ENCODE peak calls at places on chromosomes 12 and 14, in seven cellular contexts. One of them, this sample, is unnamed.
A peak's percentile ranks its signal among the peaks of the same experiment; 100 is the strongest.

GRCh38 chr12:51868821-51869489 is 18.9 kb upstream of the ANKRD33 start:
- DNase-seq in GM04504: no peak
- DNase-seq in AG04449: no peak
- DNase-seq in NCI-H1092: no peak
- DNase-seq in C1 segment of cervical spinal cord: no peak
- DNase-seq in left cardiac atrium: no peak
- DNase-seq in posterior vena cava: peak; percentile 82
- DNase-seq in this sample: no peak

GRCh38 chr12:111024205-111024794 is 103.9 kb upstream of the MYL2 start:
- DNase-seq in GM04504: peak; percentile 1
- DNase-seq in AG04449: no peak
- DNase-seq in NCI-H1092: peak; percentile 3
- DNase-seq in C1 segment of cervical spinal cord: peak; percentile 1
- DNase-seq in left cardiac atrium: peak; percentile 37
- DNase-seq in posterior vena cava: no peak
- DNase-seq in this sample: no peak

GRCh38 chr14:106459971-106460730 is 933.8 kb downstream of the TMEM121 start:
- DNase-seq in GM04504: no peak
- DNase-seq in AG04449: no peak
- DNase-seq in NCI-H1092: no peak
- DNase-seq in C1 segment of cervical spinal cord: no peak
- DNase-seq in left cardiac atrium: no peak
- DNase-seq in posterior vena cava: no peak
- DNase-seq in this sample: peak; percentile 49

GRCh38 chr14:43587183-43587582 is 919.9 kb downstream of the FSCB start:
- DNase-seq in GM04504: no peak
- DNase-seq in AG04449: no peak
- DNase-seq in NCI-H1092: no peak
- DNase-seq in C1 segment of cervical spinal cord: no peak
- DNase-seq in left cardiac atrium: no peak
- DNase-seq in posterior vena cava: no peak
- DNase-seq in this sample: no peak

GRCh38 chr14:77037886-77038511 is 9.5 kb upstream of the IRF2BPL start:
- DNase-seq in GM04504: no peak
- DNase-seq in AG04449: no peak
- DNase-seq in NCI-H1092: no peak
- DNase-seq in C1 segment of cervical spinal cord: no peak
- DNase-seq in left cardiac atrium: peak; percentile 35
- DNase-seq in posterior vena cava: no peak
- DNase-seq in this sample: no peak

GRCh38 chr14:100063314-100063941 is 1.8 kb upstream of the EVL start:
- DNase-seq in GM04504: no peak
- DNase-seq in AG04449: no peak
- DNase-seq in NCI-H1092: no peak
- DNase-seq in C1 segment of cervical spinal cord: no peak
- DNase-seq in left cardiac atrium: no peak
- DNase-seq in posterior vena cava: no peak
- DNase-seq in this sample: no peak

GRCh38 chr12:109951136-109951535 is 45.0 kb downstream of the GIT2 start:
- DNase-seq in GM04504: peak; percentile 64
- DNase-seq in AG04449: peak; percentile 77
- DNase-seq in NCI-H1092: no peak
- DNase-seq in C1 segment of cervical spinal cord: no peak
- DNase-seq in left cardiac atrium: no peak
- DNase-seq in posterior vena cava: no peak
- DNase-seq in this sample: no peak

GRCh38 chr12:58795825-58796224 is 124.5 kb downstream of the LRIG3 start:
- DNase-seq in GM04504: no peak
- DNase-seq in AG04449: no peak
- DNase-seq in NCI-H1092: no peak
- DNase-seq in C1 segment of cervical spinal cord: no peak
- DNase-seq in left cardiac atrium: no peak
- DNase-seq in posterior vena cava: no peak
- DNase-seq in this sample: no peak

GRCh38 chr12:125211464-125211863 is 146.2 kb downstream of the AACS start:
- DNase-seq in GM04504: no peak
- DNase-seq in AG04449: no peak
- DNase-seq in NCI-H1092: no peak
- DNase-seq in C1 segment of cervical spinal cord: no peak
- DNase-seq in left cardiac atrium: no peak
- DNase-seq in posterior vena cava: no peak
- DNase-seq in this sample: no peak

GRCh38 chr12:67241482-67241881 is 27.7 kb upstream of the CAND1 start:
- DNase-seq in GM04504: no peak
- DNase-seq in AG04449: no peak
- DNase-seq in NCI-H1092: no peak
- DNase-seq in C1 segment of cervical spinal cord: no peak
- DNase-seq in left cardiac atrium: no peak
- DNase-seq in posterior vena cava: no peak
- DNase-seq in this sample: no peak

GRCh38 chr14:75306917-75307699 is 28.5 kb downstream of the FOS start:
- DNase-seq in GM04504: no peak
- DNase-seq in AG04449: no peak
- DNase-seq in NCI-H1092: peak; percentile 28
- DNase-seq in C1 segment of cervical spinal cord: no peak
- DNase-seq in left cardiac atrium: no peak
- DNase-seq in posterior vena cava: no peak
- DNase-seq in this sample: peak; percentile 48

GRCh38 chr12:23950775-23951391 is 1.4 kb upstream of the SOX5 start:
- DNase-seq in GM04504: no peak
- DNase-seq in AG04449: no peak
- DNase-seq in NCI-H1092: no peak
- DNase-seq in C1 segment of cervical spinal cord: no peak
- DNase-seq in left cardiac atrium: peak; percentile 21
- DNase-seq in posterior vena cava: no peak
- DNase-seq in this sample: peak; percentile 9

GRCh38 chr14:54147758-54148157 is 191.1 kb upstream of the BMP4 start:
- DNase-seq in GM04504: no peak
- DNase-seq in AG04449: no peak
- DNase-seq in NCI-H1092: no peak
- DNase-seq in C1 segment of cervical spinal cord: no peak
- DNase-seq in left cardiac atrium: no peak
- DNase-seq in posterior vena cava: no peak
- DNase-seq in this sample: no peak

GRCh38 chr12:59036973-59037807 is 116.9 kb upstream of the LRIG3 start:
- DNase-seq in GM04504: no peak
- DNase-seq in AG04449: peak; percentile 33
- DNase-seq in NCI-H1092: no peak
- DNase-seq in C1 segment of cervical spinal cord: no peak
- DNase-seq in left cardiac atrium: no peak
- DNase-seq in posterior vena cava: no peak
- DNase-seq in this sample: no peak

GRCh38 chr12:88579941-88580871 is at the start of gene KITLG:
- DNase-seq in GM04504: peak; percentile 76
- DNase-seq in AG04449: no peak
- DNase-seq in NCI-H1092: peak; percentile 87
- DNase-seq in C1 segment of cervical spinal cord: peak; percentile 46
- DNase-seq in left cardiac atrium: peak; percentile 88
- DNase-seq in posterior vena cava: peak; percentile 94
- DNase-seq in this sample: peak; percentile 90

GRCh38 chr14:68695326-68695768 is 97.5 kb downstream of the ZFP36L1 start:
- DNase-seq in GM04504: peak; percentile 99
- DNase-seq in AG04449: peak; percentile 97
- DNase-seq in NCI-H1092: no peak
- DNase-seq in C1 segment of cervical spinal cord: no peak
- DNase-seq in left cardiac atrium: peak; percentile 51
- DNase-seq in posterior vena cava: peak; percentile 85
- DNase-seq in this sample: no peak

GRCh38 chr12:126454581-126454980 is 1389.3 kb downstream of the AACS start:
- DNase-seq in GM04504: no peak
- DNase-seq in AG04449: no peak
- DNase-seq in NCI-H1092: no peak
- DNase-seq in C1 segment of cervical spinal cord: no peak
- DNase-seq in left cardiac atrium: no peak
- DNase-seq in posterior vena cava: no peak
- DNase-seq in this sample: no peak

GRCh38 chr14:64450255-64450654 is 15.0 kb upstream of the AKAP5 start:
- DNase-seq in GM04504: no peak
- DNase-seq in AG04449: no peak
- DNase-seq in NCI-H1092: no peak
- DNase-seq in C1 segment of cervical spinal cord: no peak
- DNase-seq in left cardiac atrium: no peak
- DNase-seq in posterior vena cava: no peak
- DNase-seq in this sample: no peak

GRCh38 chr12:85424581-85425348 is 144.7 kb downstream of the ALX1 start:
- DNase-seq in GM04504: no peak
- DNase-seq in AG04449: no peak
- DNase-seq in NCI-H1092: no peak
- DNase-seq in C1 segment of cervical spinal cord: no peak
- DNase-seq in left cardiac atrium: no peak
- DNase-seq in posterior vena cava: no peak
- DNase-seq in this sample: no peak

GRCh38 chr14:73489481-73490175 is 1.1 kb upstream of the RIOX1 start:
- DNase-seq in GM04504: no peak
- DNase-seq in AG04449: no peak
- DNase-seq in NCI-H1092: no peak
- DNase-seq in C1 segment of cervical spinal cord: no peak
- DNase-seq in left cardiac atrium: no peak
- DNase-seq in posterior vena cava: no peak
- DNase-seq in this sample: no peak

GRCh38 chr12:121964813-121965643 is 46.6 kb downstream of the CFAP251 start:
- DNase-seq in GM04504: peak; percentile 71
- DNase-seq in AG04449: peak; percentile 60
- DNase-seq in NCI-H1092: no peak
- DNase-seq in C1 segment of cervical spinal cord: no peak
- DNase-seq in left cardiac atrium: no peak
- DNase-seq in posterior vena cava: no peak
- DNase-seq in this sample: no peak

GRCh38 chr14:63671987-63672386 is 30.3 kb upstream of the WDR89 start:
- DNase-seq in GM04504: no peak
- DNase-seq in AG04449: no peak
- DNase-seq in NCI-H1092: no peak
- DNase-seq in C1 segment of cervical spinal cord: no peak
- DNase-seq in left cardiac atrium: no peak
- DNase-seq in posterior vena cava: no peak
- DNase-seq in this sample: no peak

GRCh38 chr14:104973215-104974145 is 4.7 kb downstream of the AHNAK2 start:
- DNase-seq in GM04504: peak; percentile 93
- DNase-seq in AG04449: peak; percentile 67
- DNase-seq in NCI-H1092: no peak
- DNase-seq in C1 segment of cervical spinal cord: peak; percentile 63
- DNase-seq in left cardiac atrium: peak; percentile 93
- DNase-seq in posterior vena cava: peak; percentile 97
- DNase-seq in this sample: peak; percentile 41

GRCh38 chr14:24237463-24237955 is 4.8 kb downstream of the GMPR2 start:
- DNase-seq in GM04504: no peak
- DNase-seq in AG04449: no peak
- DNase-seq in NCI-H1092: no peak
- DNase-seq in C1 segment of cervical spinal cord: no peak
- DNase-seq in left cardiac atrium: no peak
- DNase-seq in posterior vena cava: no peak
- DNase-seq in this sample: no peak

GRCh38 chr12:47082963-47083621 is 3.3 kb upstream of the AMIGO2 start:
- DNase-seq in GM04504: peak; percentile 90
- DNase-seq in AG04449: peak; percentile 87
- DNase-seq in NCI-H1092: no peak
- DNase-seq in C1 segment of cervical spinal cord: no peak
- DNase-seq in left cardiac atrium: no peak
- DNase-seq in posterior vena cava: no peak
- DNase-seq in this sample: no peak

GRCh38 chr12:62653740-62654139 is 187.1 kb downstream of the MON2 start:
- DNase-seq in GM04504: no peak
- DNase-seq in AG04449: no peak
- DNase-seq in NCI-H1092: no peak
- DNase-seq in C1 segment of cervical spinal cord: no peak
- DNase-seq in left cardiac atrium: no peak
- DNase-seq in posterior vena cava: no peak
- DNase-seq in this sample: no peak

GRCh38 chr14:43449291-43449690 is 1057.8 kb downstream of the FSCB start:
- DNase-seq in GM04504: no peak
- DNase-seq in AG04449: no peak
- DNase-seq in NCI-H1092: no peak
- DNase-seq in C1 segment of cervical spinal cord: no peak
- DNase-seq in left cardiac atrium: no peak
- DNase-seq in posterior vena cava: no peak
- DNase-seq in this sample: no peak

GRCh38 chr12:56160160-56160763 is 2.1 kb downstream of the MYL6 start:
- DNase-seq in GM04504: no peak
- DNase-seq in AG04449: no peak
- DNase-seq in NCI-H1092: no peak
- DNase-seq in C1 segment of cervical spinal cord: no peak
- DNase-seq in left cardiac atrium: no peak
- DNase-seq in posterior vena cava: no peak
- DNase-seq in this sample: no peak